ENCODE peak calls at places on chromosome 9, in five cellular contexts. X is tibial artery, D is IMR-90, B is mesendoderm, Z is A673. T is an unnamed sample.
A peak's percentile ranks its signal among the peaks of the same experiment; 100 is the strongest.

GRCh38 chr9:89993678-89994630 is 389.1 kb downstream of the GADD45G start:
- DNase-seq in B (peak; percentile 84), Z (no peak), X (no peak), D (no peak), T (no peak)

GRCh38 chr9:96219615-96220257 is 82.2 kb downstream of the HSD17B3 start:
- DNase-seq in D (no peak), Z (peak; percentile 39), B (peak; percentile 62), X (peak; percentile 81), T (peak; percentile 55)

GRCh38 chr9:18256574-18256973 is 217.4 kb upstream of the ADAMTSL1 start:
- DNase-seq in B (peak; percentile 50), X (no peak), Z (no peak), D (peak; percentile 72), T (no peak)

GRCh38 chr9:116466289-116467012 is 220.7 kb upstream of the TRIM32 start:
- DNase-seq in Z (no peak), X (no peak), D (peak; percentile 13), B (no peak), T (no peak)

GRCh38 chr9:111429175-111429574 is 55.0 kb downstream of the ECPAS start:
- DNase-seq in Z (no peak), D (peak; percentile 43), B (no peak), X (no peak), T (no peak)

GRCh38 chr9:2726620-2727335 is 9.5 kb downstream of the KCNV2 start:
- DNase-seq in X (no peak), B (peak; percentile 62), D (peak; percentile 45), Z (no peak), T (no peak)

GRCh38 chr9:38186372-38187115 is 117.5 kb upstream of the SHB start:
- DNase-seq in B (no peak), X (no peak), D (no peak), Z (no peak), T (no peak)

GRCh38 chr9:38024036-38024681 is 44.9 kb downstream of the SHB start:
- DNase-seq in Z (peak; percentile 84), X (peak; percentile 76), D (peak; percentile 94), B (peak; percentile 77), T (no peak)

GRCh38 chr9:109263358-109263757 is 57.5 kb downstream of the EPB41L4B start:
- DNase-seq in X (no peak), Z (no peak), B (no peak), D (no peak), T (no peak)

GRCh38 chr9:88313364-88314220 is 74.7 kb upstream of the SPIN1 start:
- DNase-seq in D (no peak), Z (no peak), X (no peak), B (peak; percentile 40), T (no peak)

GRCh38 chr9:32554107-32554506 is 1.7 kb upstream of the TOPORS start:
- DNase-seq in X (no peak), Z (peak; percentile 13), D (peak; percentile 29), B (no peak), T (no peak)

GRCh38 chr9:109639666-109640231 is 140.2 kb upstream of the PALM2AKAP2 start:
- DNase-seq in D (no peak), X (no peak), Z (no peak), B (no peak), T (no peak)

GRCh38 chr9:5879419-5880181 is 11.1 kb upstream of the MLANA start:
- DNase-seq in Z (peak; percentile 81), B (peak; percentile 96), D (peak; percentile 71), X (no peak), T (no peak)

GRCh38 chr9:130994546-130995398 is 14.2 kb upstream of the LAMC3 start:
- DNase-seq in B (peak; percentile 83), X (no peak), Z (no peak), D (no peak), T (no peak)

GRCh38 chr9:123099548-123099947 is 66.1 kb downstream of the GPR21 start:
- DNase-seq in B (no peak), D (no peak), Z (no peak), X (no peak), T (no peak)

GRCh38 chr9:101317735-101318134 is 67.1 kb downstream of the BAAT start:
- DNase-seq in X (no peak), Z (no peak), B (no peak), D (no peak), T (no peak)

GRCh38 chr9:93668261-93668871 is 92.0 kb downstream of the PHF2 start:
- DNase-seq in D (no peak), Z (peak; percentile 18), X (peak; percentile 51), B (no peak), T (peak; percentile 79)

GRCh38 chr9:6149315-6149714 is 66.3 kb upstream of the IL33 start:
- DNase-seq in X (no peak), B (no peak), D (no peak), Z (no peak), T (no peak)

GRCh38 chr9:19939890-19940289 is 151.1 kb upstream of the SLC24A2 start:
- DNase-seq in X (no peak), B (no peak), Z (no peak), D (no peak), T (no peak)

GRCh38 chr9:33320568-33321261 is 30.4 kb downstream of the NFX1 start:
- DNase-seq in X (no peak), Z (peak; percentile 73), B (no peak), D (peak; percentile 98), T (no peak)

GRCh38 chr9:133477992-133478850 is 678 bp downstream of the SLC2A6 start:
- DNase-seq in B (peak; percentile 73), Z (no peak), D (peak; percentile 17), X (no peak), T (peak; percentile 39)

GRCh38 chr9:20189871-20190270 is 401.0 kb upstream of the SLC24A2 start:
- DNase-seq in D (no peak), B (peak; percentile 65), X (no peak), Z (no peak), T (peak; percentile 37)

GRCh38 chr9:121222524-121223171 is 21.0 kb upstream of the RAB14 start:
- DNase-seq in X (no peak), Z (peak; percentile 81), D (peak; percentile 61), B (peak; percentile 18), T (peak; percentile 29)

GRCh38 chr9:91423785-91424402 is at the start of gene NFIL3:
- DNase-seq in B (peak; percentile 79), D (peak; percentile 78), X (peak; percentile 93), Z (peak; percentile 84), T (peak; percentile 78)

GRCh38 chr9:117034862-117035261 is 347.8 kb downstream of the TRIM32 start:
- DNase-seq in X (no peak), Z (peak; percentile 31), B (peak; percentile 78), D (peak; percentile 2), T (no peak)

GRCh38 chr9:98801969-98802371 is 5.5 kb upstream of the GALNT12 start:
- DNase-seq in B (peak; percentile 84), Z (no peak), D (no peak), X (no peak), T (no peak)

GRCh38 chr9:38026840-38027527 is 42.0 kb downstream of the SHB start:
- DNase-seq in B (no peak), X (no peak), D (no peak), Z (no peak), T (no peak)

GRCh38 chr9:99076483-99077171 is 28.3 kb upstream of the TGFBR1 start:
- DNase-seq in B (peak; percentile 72), Z (no peak), X (no peak), D (no peak), T (no peak)

GRCh38 chr9:114981095-114981494 is 50.7 kb upstream of the TNFSF8 start:
- DNase-seq in B (no peak), D (no peak), X (no peak), Z (no peak), T (no peak)

GRCh38 chr9:70950270-70950669 is 171.2 kb downstream of the TRPM3 start:
- DNase-seq in X (no peak), D (no peak), B (no peak), Z (no peak), T (no peak)

GRCh38 chr9:74414325-74414724 is 82.8 kb upstream of the RORB start:
- DNase-seq in D (no peak), B (no peak), Z (no peak), X (no peak), T (no peak)

GRCh38 chr9:133534346-133535284 is at the start of gene ADAMTSL2:
- DNase-seq in D (peak; percentile 56), B (peak; percentile 74), X (no peak), Z (peak; percentile 33), T (no peak)

GRCh38 chr9:121201045-121201737 is 478 bp downstream of the RAB14 start:
- DNase-seq in D (no peak), X (no peak), B (peak; percentile 49), Z (no peak), T (peak; percentile 49)

GRCh38 chr9:121619989-121620673 is 31.3 kb upstream of the DAB2IP start:
- DNase-seq in B (no peak), Z (no peak), D (no peak), X (no peak), T (no peak)

GRCh38 chr9:35907732-35908483 is 1.4 kb upstream of the SPAAR start:
- DNase-seq in B (peak; percentile 96), Z (peak; percentile 95), D (peak; percentile 88), X (peak; percentile 89), T (peak; percentile 39)

GRCh38 chr9:134830126-134830525 is 50.5 kb upstream of the FCN2 start:
- DNase-seq in Z (no peak), B (no peak), D (no peak), X (no peak), T (peak; percentile 90)

GRCh38 chr9:85430659-85431370 is 310.9 kb downstream of the AGTPBP1 start:
- DNase-seq in X (no peak), D (no peak), B (peak; percentile 27), Z (no peak), T (no peak)
- H3K27ac ChIP-seq in X (no peak overlapping the region), D (no peak overlapping the region), B (no peak overlapping the region), Z (no peak overlapping the region), T (no peak overlapping the region)

DNA sequence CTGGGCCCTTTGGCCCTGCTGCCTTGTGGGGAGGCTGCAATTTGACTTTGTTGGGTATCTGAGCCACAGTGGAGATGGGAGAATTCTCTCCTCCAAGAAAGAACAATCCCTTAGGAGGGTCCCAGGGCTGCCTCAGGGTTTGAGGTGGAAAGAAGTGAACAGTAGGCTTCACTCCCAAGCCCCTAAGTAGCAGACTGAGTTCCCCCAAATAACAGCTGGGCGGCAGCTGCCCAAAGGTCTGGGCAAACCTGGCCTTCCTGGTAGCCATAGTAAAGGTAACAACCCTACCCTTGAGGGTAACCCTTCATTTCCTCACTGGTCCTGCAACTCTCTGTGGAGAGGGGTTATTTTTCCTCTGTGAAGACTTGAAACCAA is 746 bp downstream of the RGS3 start:
- DNase-seq in X (no peak), B (no peak), D (no peak), Z (no peak), T (no peak)
- H3K27ac ChIP-seq in X (peak overlapping the region; percentile 79), B (no peak overlapping the region), D (no peak overlapping the region), Z (no peak overlapping the region), T (no peak overlapping the region)

GRCh38 chr9:127780126-127780885 is 1.8 kb upstream of the SH2D3C start:
- DNase-seq in X (no peak), Z (no peak), B (no peak), D (no peak), T (no peak)
- H3K27ac ChIP-seq in X (no peak overlapping the region), Z (no peak overlapping the region), B (no peak overlapping the region), D (no peak overlapping the region), T (no peak overlapping the region)

GRCh38 chr9:68741751-68742730 is 37.0 kb downstream of the PIP5K1B start:
- DNase-seq in D (no peak), X (no peak), Z (no peak), B (no peak), T (no peak)
- H3K27ac ChIP-seq in D (no peak overlapping the region), X (no peak overlapping the region), Z (no peak overlapping the region), B (no peak overlapping the region), T (no peak overlapping the region)

T was measured in WERI-Rb-1.